ENCODE peak calls at places on chromosome 2, in five cellular contexts. V, W, U, A and J are unnamed samples.

GRCh38 chr2:128524183-128524582 is 205.5 kb upstream of the HS6ST1 start:
- DNase-seq in V (no peak), W (no peak), U (no peak), A (no peak), J (no peak)

GRCh38 chr2:234451852-234452625 is 44.8 kb downstream of the ARL4C start:
- DNase-seq in V (no peak), W (no peak), U (no peak), A (peak), J (no peak)

GRCh38 chr2:118841828-118842461 is 5.5 kb downstream of the EN1 start:
- DNase-seq in V (no peak), W (no peak), U (no peak), A (no peak), J (no peak)

GRCh38 chr2:22894761-22895160 is 490.2 kb upstream of the KLHL29 start:
- DNase-seq in V (no peak), W (peak), U (no peak), A (no peak), J (no peak)

GRCh38 chr2:161217597-161218185 is 57.5 kb downstream of the TANK start:
- DNase-seq in V (no peak), W (no peak), U (no peak), A (no peak), J (no peak)

GRCh38 chr2:205683179-205683978 is 1.1 kb downstream of the NRP2 start:
- DNase-seq in V (no peak), W (no peak), U (no peak), A (peak), J (no peak)

GRCh38 chr2:21250693-21251092 is 126.9 kb downstream of the TDRD15 start:
- DNase-seq in V (no peak), W (no peak), U (no peak), A (no peak), J (no peak)

GRCh38 chr2:10028407-10028987 is 14.9 kb upstream of the KLF11 start:
- DNase-seq in V (no peak), W (no peak), U (no peak), A (no peak), J (no peak)

GRCh38 chr2:37349376-37349775 is 4.9 kb downstream of the QPCT start:
- DNase-seq in V (no peak), W (no peak), U (no peak), A (no peak), J (no peak)

GRCh38 chr2:139296672-139297209 is 516.6 kb upstream of the NXPH2 start:
- DNase-seq in V (no peak), W (no peak), U (no peak), A (no peak), J (no peak)

GRCh38 chr2:241851325-241852115 is 7.2 kb downstream of the PDCD1 start:
- DNase-seq in V (no peak), W (no peak), U (no peak), A (no peak), J (no peak)

GRCh38 chr2:178934571-178934970 is 115.4 kb downstream of the CCDC141 start:
- DNase-seq in V (no peak), W (no peak), U (no peak), A (no peak), J (no peak)

GRCh38 chr2:99337931-99338580 is 867 bp downstream of the EIF5B start:
- DNase-seq in V (no peak), W (peak), U (no peak), A (peak), J (peak)

GRCh38 chr2:73203055-73203681 is 794 bp downstream of the NOTO start:
- DNase-seq in V (no peak), W (peak), U (no peak), A (no peak), J (no peak)

GRCh38 chr2:56448403-56448998 is 264.7 kb downstream of the CCDC85A start:
- DNase-seq in V (no peak), W (no peak), U (no peak), A (no peak), J (no peak)

GRCh38 chr2:148989882-148990493 is 48.5 kb upstream of the LYPD6B start:
- DNase-seq in V (peak), W (peak), U (peak), A (peak), J (peak)

GRCh38 chr2:196242131-196242620 is 70.8 kb upstream of the STK17B start:
- DNase-seq in V (no peak), W (no peak), U (no peak), A (no peak), J (no peak)

GRCh38 chr2:35787302-35788031 is 568.1 kb upstream of the CRIM1 start:
- DNase-seq in V (no peak), W (no peak), U (no peak), A (no peak), J (no peak)

GRCh38 chr2:170944545-170944944 is 15.5 kb downstream of the GORASP2 start:
- DNase-seq in V (no peak), W (no peak), U (no peak), A (no peak), J (no peak)

GRCh38 chr2:68223419-68223818 is 28.9 kb downstream of the PPP3R1 start:
- DNase-seq in V (no peak), W (no peak), U (no peak), A (no peak), J (no peak)

GRCh38 chr2:178531161-178531560 is 50.9 kb downstream of the PLEKHA3 start:
- DNase-seq in V (no peak), W (no peak), U (no peak), A (no peak), J (no peak)

GRCh38 chr2:43158259-43158880 is 68.0 kb downstream of the ZFP36L2 start:
- DNase-seq in V (no peak), W (no peak), U (peak), A (peak), J (no peak)

GRCh38 chr2:85180322-85181092 is 47.3 kb downstream of the TCF7L1 start:
- DNase-seq in V (no peak), W (no peak), U (no peak), A (no peak), J (no peak)

GRCh38 chr2:178125862-178126261 is 13.6 kb downstream of the RBM45 start:
- DNase-seq in V (no peak), W (no peak), U (no peak), A (no peak), J (no peak)

GRCh38 chr2:122808286-122808969 is 1053.0 kb downstream of the TSN start:
- DNase-seq in V (no peak), W (no peak), U (no peak), A (no peak), J (no peak)

GRCh38 chr2:54329482-54330225 is 73.6 kb upstream of the TSPYL6 start:
- DNase-seq in V (no peak), W (no peak), U (no peak), A (no peak), J (peak)

GRCh38 chr2:61426267-61426897 is 44.5 kb downstream of the USP34 start:
- DNase-seq in V (no peak), W (peak), U (peak), A (peak), J (no peak)

GRCh38 chr2:28681216-28681981 is 70.2 kb upstream of the PPP1CB start:
- DNase-seq in V (no peak), W (no peak), U (peak), A (no peak), J (no peak)

GRCh38 chr2:228556707-228557106 is 375.2 kb upstream of the SPHKAP start:
- DNase-seq in V (no peak), W (no peak), U (no peak), A (no peak), J (no peak)

GRCh38 chr2:26033270-26033768 is 565 bp upstream of the RAB10 start:
- DNase-seq in V (peak), W (peak), U (no peak), A (no peak), J (peak)

GRCh38 chr2:231597627-231598026 is 5.0 kb downstream of the TEX44 start:
- DNase-seq in V (no peak), W (no peak), U (no peak), A (no peak), J (no peak)

GRCh38 chr2:227781841-227782240 is 31.8 kb upstream of the CCL20 start:
- DNase-seq in V (no peak), W (no peak), U (no peak), A (no peak), J (no peak)

GRCh38 chr2:237877576-237878307 is 18.3 kb downstream of the RAMP1 start:
- DNase-seq in V (no peak), W (no peak), U (no peak), A (no peak), J (no peak)

GRCh38 chr2:8626572-8626971 is 55.3 kb upstream of the ID2 start:
- DNase-seq in V (no peak), W (no peak), U (no peak), A (no peak), J (no peak)

GRCh38 chr2:64463784-64464183 is 9.8 kb downstream of the LGALSL start:
- DNase-seq in V (no peak), W (no peak), U (no peak), A (peak), J (no peak)

GRCh38 chr2:133591164-133591563 is 22.9 kb upstream of the NCKAP5 start:
- DNase-seq in V (no peak), W (no peak), U (no peak), A (peak), J (no peak)